ENCODE peak calls at places on chromosomes 12 and 14, in eight cellular contexts. R is SK-N-SH, B is suprapubic skin, O is breast epithelium, G is H1, S is Panc1, H is GM12878, Q is stomach. Y is an unnamed sample.

GRCh38 chr12:117051380-117051779 is 47.8 kb downstream of the TESC start:
- DNase-seq in R (no peak), H (no peak), O (no peak), B (no peak), G (no peak), S (no peak), Q (no peak), Y (no peak)

GRCh38 chr12:78181544-78182162 is 351.0 kb downstream of the NAV3 start:
- DNase-seq in R (peak; percentile 1), Q (no peak), H (no peak), G (no peak), O (no peak), B (no peak), S (no peak), Y (no peak)

GRCh38 chr14:70649803-70650202 is 8.1 kb downstream of the TTC9 start:
- DNase-seq in O (no peak), H (no peak), Q (no peak), B (no peak), S (no peak), R (no peak), G (no peak), Y (no peak)

GRCh38 chr14:22184157-22185025 is 404.6 kb downstream of the DAD1 start:
- DNase-seq in B (no peak), Q (no peak), O (no peak), H (no peak), G (no peak), S (no peak), R (no peak), Y (no peak)

GRCh38 chr12:85244561-85244960 is 35.5 kb upstream of the ALX1 start:
- DNase-seq in H (no peak), G (no peak), B (no peak), R (no peak), O (no peak), Q (no peak), S (no peak), Y (no peak)

GRCh38 chr14:60656755-60657608 is 7.7 kb upstream of the SIX1 start:
- DNase-seq in G (no peak), B (no peak), Q (peak; percentile 59), H (peak; percentile 31), R (peak; percentile 71), O (no peak), S (no peak), Y (peak; percentile 91)

GRCh38 chr12:14952295-14952995 is 9.0 kb downstream of the ARHGDIB start:
- DNase-seq in G (no peak), Q (no peak), O (no peak), H (no peak), R (no peak), B (no peak), S (no peak), Y (no peak)

GRCh38 chr12:5582541-5582940 is 150.6 kb downstream of the NTF3 start:
- DNase-seq in B (no peak), R (no peak), G (no peak), H (no peak), Q (no peak), O (no peak), S (no peak), Y (no peak)

GRCh38 chr12:76085159-76085868 is 829 bp upstream of the NAP1L1 start:
- DNase-seq in R (peak; percentile 17), B (no peak), G (no peak), Q (no peak), S (no peak), O (no peak), H (no peak), Y (no peak)

GRCh38 chr12:25868193-25868592 is 90.3 kb upstream of the RASSF8 start:
- DNase-seq in B (no peak), H (no peak), G (no peak), S (no peak), R (no peak), O (no peak), Q (no peak), Y (no peak)
- H3K9me3 ChIP-seq in B (no peaks in the 10 kb centered on the region), H (no peaks in the 10 kb centered on the region), G (no peaks in the 10 kb centered on the region), S (no peaks in the 10 kb centered on the region), R (peaks cover 7% of the 10 kb centered on the region), O (no peaks in the 10 kb centered on the region), Q (no peaks in the 10 kb centered on the region), Y (no peaks in the 10 kb centered on the region)

GRCh38 chr14:53921027-53921426 is 35.6 kb downstream of the BMP4 start:
- DNase-seq in O (no peak), R (no peak), B (no peak), H (no peak), Q (no peak), S (no peak), G (no peak), Y (no peak)

GRCh38 chr14:53912121-53912520 is 44.5 kb downstream of the BMP4 start:
- DNase-seq in R (no peak), Q (no peak), B (no peak), H (no peak), O (no peak), G (no peak), S (no peak), Y (no peak)

GRCh38 chr14:53915364-53916014 is 41.1 kb downstream of the BMP4 start:
- DNase-seq in B (no peak), R (no peak), S (no peak), G (no peak), O (no peak), Q (no peak), H (no peak), Y (no peak)

DNA sequence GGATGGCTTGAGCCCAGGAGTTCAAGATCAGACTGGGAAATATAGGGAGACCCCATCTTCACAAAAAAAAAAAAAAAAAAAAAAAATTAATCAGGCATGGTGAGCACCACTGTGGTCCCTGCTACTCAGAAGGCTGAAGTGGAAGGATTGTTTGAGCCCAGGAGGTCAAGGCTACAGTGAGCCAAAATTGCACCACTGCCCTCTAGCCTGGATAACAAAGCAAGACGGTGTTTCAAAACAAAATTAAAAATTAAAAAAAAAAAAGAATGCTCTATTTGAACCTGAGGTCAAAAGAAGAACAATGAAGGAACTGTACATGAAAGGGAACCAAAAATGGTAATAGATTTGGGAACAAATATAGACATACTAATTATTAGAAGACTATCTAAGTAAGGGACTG is 40.4 kb downstream of the BMP4 start:
- DNase-seq in R (no peak), G (no peak), O (no peak), Q (no peak), S (no peak), H (no peak), B (no peak), Y (no peak)
- TF ChIP-seq POLR2AphosphoS5 in R (no peak), G (no peak), O (no peak), Q (no peak), S (no peak), H (no peak), B (no peak), Y (no peak)

DNA sequence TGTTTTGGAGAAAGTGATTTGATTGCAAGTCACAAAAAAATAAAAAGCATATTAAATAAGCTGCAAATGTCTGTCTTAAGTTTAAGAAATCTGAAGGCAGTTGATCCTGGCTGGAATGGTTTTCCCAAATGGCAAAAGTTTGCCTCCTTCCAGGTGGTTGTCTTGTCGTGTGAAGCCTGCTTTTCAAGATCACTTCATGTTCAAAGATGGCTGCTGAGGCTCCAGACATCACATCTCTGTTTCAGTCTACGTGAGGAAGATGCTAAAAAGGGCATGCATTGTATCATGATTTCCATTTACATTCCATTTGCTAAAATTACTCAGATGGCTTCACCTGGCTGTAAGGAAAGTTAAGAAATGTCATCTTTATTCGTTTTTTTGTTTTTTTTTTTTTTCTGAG is 31.6 kb upstream of the HMGA2 start:
- DNase-seq in G (no peak), B (no peak), O (no peak), Q (no peak), H (no peak), S (no peak), R (no peak), Y (no peak)
- H3K4me1 ChIP-seq in G (no peaks in the 10 kb centered on the region), B (no peaks in the 10 kb centered on the region), O (no peaks in the 10 kb centered on the region), Q (no peaks in the 10 kb centered on the region), H (no peaks in the 10 kb centered on the region), S (no peaks in the 10 kb centered on the region), R (no peaks in the 10 kb centered on the region), Y (no peaks in the 10 kb centered on the region)

GRCh38 chr14:104473244-104473565 is 106.4 kb upstream of the C14orf180 start:
- DNase-seq in O (no peak), B (peak; percentile 53), S (no peak), Q (no peak), R (no peak), G (peak; percentile 31), H (no peak), Y (no peak)
- H3K9me3 ChIP-seq in O (no peaks in the 10 kb centered on the region), B (no peaks in the 10 kb centered on the region), S (no peaks in the 10 kb centered on the region), Q (no peaks in the 10 kb centered on the region), R (no peaks in the 10 kb centered on the region), G (no peaks in the 10 kb centered on the region), H (no peaks in the 10 kb centered on the region), Y (no peaks in the 10 kb centered on the region)

DNA sequence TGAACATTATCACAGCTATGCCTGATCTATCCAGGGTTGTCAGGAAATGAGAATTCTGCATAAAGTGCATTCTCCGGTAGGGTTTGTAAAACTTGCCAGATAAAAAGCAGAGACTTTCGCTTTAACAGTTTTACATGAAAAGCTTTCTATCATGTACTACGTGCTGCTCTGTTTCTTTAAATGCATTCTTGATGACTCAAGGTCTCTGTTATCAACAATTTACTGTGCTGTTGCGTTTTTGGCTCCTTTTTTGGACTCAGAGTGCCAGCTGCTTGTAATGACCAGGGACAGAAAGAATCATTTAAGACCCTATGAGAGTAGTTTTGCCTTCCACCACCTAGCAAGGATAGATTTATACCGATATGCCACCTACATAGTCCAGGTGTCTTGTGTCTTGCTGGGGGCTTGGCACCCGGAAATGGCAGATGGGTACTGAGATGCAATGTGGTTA is 371.1 kb downstream of the BTG1 start:
- DNase-seq in Q (no peak), S (no peak), O (no peak), B (no peak), H (no peak), G (no peak), R (no peak), Y (no peak)
- TF ChIP-seq POLR2AphosphoS5 in Q (no peak), S (no peak), O (no peak), B (no peak), H (no peak), G (no peak), R (no peak), Y (no peak)

Y was measured in upper lobe of left lung.